ENCODE peak calls at places on chromosomes 16 and 17, in five cellular contexts. One of them, this sample, is unnamed.

GRCh38 chr16:2766430-2767139 is 10.5 kb downstream of the ELOB start:
- DNase-seq in brain microvascular endothelial cell: no peak
- DNase-seq in sigmoid colon: no peak
- DNase-seq in neural progenitor cell: no peak
- DNase-seq in fibroblast of lung: no peak
- DNase-seq in this sample: no peak

GRCh38 chr16:8892101-8892575 is 10.0 kb downstream of the LITAFD start:
- DNase-seq in fibroblast of lung: no peak
- DNase-seq in brain microvascular endothelial cell: no peak
- DNase-seq in neural progenitor cell: no peak
- DNase-seq in sigmoid colon: peak; percentile 57
- DNase-seq in this sample: no peak

GRCh38 chr17:82536220-82537201 is 17.0 kb downstream of the FOXK2 start:
- DNase-seq in fibroblast of lung: peak; percentile 82
- DNase-seq in sigmoid colon: peak; percentile 77
- DNase-seq in brain microvascular endothelial cell: peak; percentile 67
- DNase-seq in neural progenitor cell: no peak
- DNase-seq in this sample: peak; percentile 47

GRCh38 chr16:46949216-46949892 is 24.1 kb downstream of the DNAJA2 start:
- DNase-seq in sigmoid colon: no peak
- DNase-seq in brain microvascular endothelial cell: no peak
- DNase-seq in neural progenitor cell: no peak
- DNase-seq in fibroblast of lung: no peak
- DNase-seq in this sample: no peak

GRCh38 chr16:46884513-46885293 is 541 bp downstream of the GPT2 start:
- DNase-seq in fibroblast of lung: no peak
- DNase-seq in neural progenitor cell: peak; percentile 59
- DNase-seq in brain microvascular endothelial cell: no peak
- DNase-seq in sigmoid colon: no peak
- DNase-seq in this sample: no peak

GRCh38 chr16:57141822-57142631 is 43.8 kb downstream of the PSME3IP1 start:
- DNase-seq in neural progenitor cell: no peak
- DNase-seq in brain microvascular endothelial cell: no peak
- DNase-seq in fibroblast of lung: no peak
- DNase-seq in sigmoid colon: peak; percentile 56
- DNase-seq in this sample: no peak

GRCh38 chr16:69397821-69398521 is 12.2 kb upstream of the TERF2 start:
- DNase-seq in sigmoid colon: no peak
- DNase-seq in neural progenitor cell: peak; percentile 76
- DNase-seq in fibroblast of lung: peak; percentile 82
- DNase-seq in brain microvascular endothelial cell: peak; percentile 74
- DNase-seq in this sample: no peak

GRCh38 chr17:29593546-29594440 is 861 bp downstream of the ANKRD13B start:
- DNase-seq in neural progenitor cell: peak; percentile 89
- DNase-seq in fibroblast of lung: peak; percentile 23
- DNase-seq in brain microvascular endothelial cell: no peak
- DNase-seq in sigmoid colon: peak; percentile 68
- DNase-seq in this sample: no peak

GRCh38 chr16:711548-712320 is 3.2 kb upstream of the METRN start:
- DNase-seq in neural progenitor cell: peak; percentile 91
- DNase-seq in fibroblast of lung: peak; percentile 53
- DNase-seq in sigmoid colon: peak; percentile 87
- DNase-seq in brain microvascular endothelial cell: peak; percentile 46
- DNase-seq in this sample: no peak

GRCh38 chr17:38898812-38899348 is 26.5 kb upstream of the LASP1NB start:
- DNase-seq in neural progenitor cell: no peak
- DNase-seq in brain microvascular endothelial cell: no peak
- DNase-seq in sigmoid colon: no peak
- DNase-seq in fibroblast of lung: no peak
- DNase-seq in this sample: peak; percentile 60

GRCh38 chr16:85461814-85462404 is 151.2 kb upstream of the GSE1 start:
- DNase-seq in neural progenitor cell: peak; percentile 90
- DNase-seq in fibroblast of lung: peak; percentile 45
- DNase-seq in brain microvascular endothelial cell: no peak
- DNase-seq in sigmoid colon: peak; percentile 82
- DNase-seq in this sample: no peak

GRCh38 chr17:17264430-17264829 is 16.6 kb downstream of the COPS3 start:
- DNase-seq in neural progenitor cell: no peak
- DNase-seq in fibroblast of lung: no peak
- DNase-seq in brain microvascular endothelial cell: no peak
- DNase-seq in sigmoid colon: no peak
- DNase-seq in this sample: no peak

GRCh38 chr16:82793550-82794244 is 166.9 kb downstream of the CDH13 start:
- DNase-seq in brain microvascular endothelial cell: no peak
- DNase-seq in neural progenitor cell: peak; percentile 11
- DNase-seq in sigmoid colon: peak; percentile 71
- DNase-seq in fibroblast of lung: no peak
- DNase-seq in this sample: no peak

GRCh38 chr16:52090080-52090479 is 456.9 kb downstream of the TOX3 start:
- DNase-seq in brain microvascular endothelial cell: peak; percentile 6
- DNase-seq in sigmoid colon: no peak
- DNase-seq in neural progenitor cell: no peak
- DNase-seq in fibroblast of lung: no peak
- DNase-seq in this sample: no peak

GRCh38 chr17:31427684-31428083 is 36.2 kb downstream of the RAB11FIP4 start:
- DNase-seq in fibroblast of lung: no peak
- DNase-seq in brain microvascular endothelial cell: no peak
- DNase-seq in sigmoid colon: no peak
- DNase-seq in neural progenitor cell: no peak
- DNase-seq in this sample: no peak

GRCh38 chr17:43309505-43310329 is 75.9 kb upstream of the RNU2-1 start:
- DNase-seq in neural progenitor cell: no peak
- DNase-seq in brain microvascular endothelial cell: no peak
- DNase-seq in fibroblast of lung: no peak
- DNase-seq in sigmoid colon: peak; percentile 51
- DNase-seq in this sample: no peak

GRCh38 chr17:14204546-14204945 is 32.1 kb downstream of the CDRT15 start:
- DNase-seq in sigmoid colon: no peak
- DNase-seq in neural progenitor cell: no peak
- DNase-seq in fibroblast of lung: no peak
- DNase-seq in brain microvascular endothelial cell: no peak
- DNase-seq in this sample: no peak

GRCh38 chr17:34709108-34709779 is 129.9 kb downstream of the TMEM132E start:
- DNase-seq in sigmoid colon: no peak
- DNase-seq in brain microvascular endothelial cell: no peak
- DNase-seq in fibroblast of lung: no peak
- DNase-seq in neural progenitor cell: no peak
- DNase-seq in this sample: no peak

GRCh38 chr17:73429440-73430164 is 117.8 kb upstream of the CDC42EP4 start:
- DNase-seq in neural progenitor cell: peak; percentile 92
- DNase-seq in brain microvascular endothelial cell: peak; percentile 69
- DNase-seq in sigmoid colon: peak; percentile 92
- DNase-seq in fibroblast of lung: peak; percentile 70
- DNase-seq in this sample: peak; percentile 17

GRCh38 chr17:8476741-8477140 is 41.1 kb downstream of the NDEL1 start:
- DNase-seq in brain microvascular endothelial cell: no peak
- DNase-seq in neural progenitor cell: no peak
- DNase-seq in sigmoid colon: no peak
- DNase-seq in fibroblast of lung: no peak
- DNase-seq in this sample: no peak

GRCh38 chr17:66373944-66374817 is 71.8 kb downstream of the PRKCA start:
- DNase-seq in neural progenitor cell: peak; percentile 56
- DNase-seq in brain microvascular endothelial cell: no peak
- DNase-seq in fibroblast of lung: peak; percentile 19
- DNase-seq in sigmoid colon: no peak
- DNase-seq in this sample: no peak

GRCh38 chr17:64410750-64411490 is 20.3 kb upstream of the PECAM1 start:
- DNase-seq in sigmoid colon: peak; percentile 45
- DNase-seq in fibroblast of lung: no peak
- DNase-seq in neural progenitor cell: peak; percentile 15
- DNase-seq in brain microvascular endothelial cell: no peak
- DNase-seq in this sample: no peak

GRCh38 chr16:70746040-70746707 is 54.8 kb downstream of the VAC14 start:
- DNase-seq in neural progenitor cell: no peak
- DNase-seq in brain microvascular endothelial cell: peak; percentile 73
- DNase-seq in sigmoid colon: peak; percentile 94
- DNase-seq in fibroblast of lung: peak; percentile 85
- DNase-seq in this sample: peak; percentile 65

GRCh38 chr17:1035546-1036170 is 38.7 kb downstream of the TIMM22 start:
- DNase-seq in neural progenitor cell: no peak
- DNase-seq in sigmoid colon: no peak
- DNase-seq in brain microvascular endothelial cell: no peak
- DNase-seq in fibroblast of lung: no peak
- DNase-seq in this sample: no peak

GRCh38 chr17:73510981-73511442 is 133.2 kb downstream of the SDK2 start:
- DNase-seq in neural progenitor cell: no peak
- DNase-seq in brain microvascular endothelial cell: no peak
- DNase-seq in sigmoid colon: no peak
- DNase-seq in fibroblast of lung: no peak
- DNase-seq in this sample: no peak

GRCh38 chr16:22356930-22357634 is 17.3 kb downstream of the CDR2 start:
- DNase-seq in neural progenitor cell: no peak
- DNase-seq in sigmoid colon: no peak
- DNase-seq in fibroblast of lung: no peak
- DNase-seq in brain microvascular endothelial cell: peak; percentile 51
- DNase-seq in this sample: no peak

GRCh38 chr17:10754109-10754508 is 24.3 kb upstream of the TMEM220 start:
- DNase-seq in neural progenitor cell: peak; percentile 76
- DNase-seq in brain microvascular endothelial cell: peak; percentile 6
- DNase-seq in fibroblast of lung: peak; percentile 16
- DNase-seq in sigmoid colon: no peak
- DNase-seq in this sample: no peak

GRCh38 chr17:81422776-81423697 is 27.8 kb downstream of the BAHCC1 start:
- DNase-seq in brain microvascular endothelial cell: peak; percentile 92
- DNase-seq in sigmoid colon: peak; percentile 92
- DNase-seq in neural progenitor cell: peak; percentile 66
- DNase-seq in fibroblast of lung: peak; percentile 91
- DNase-seq in this sample: peak; percentile 93

GRCh38 chr16:71311553-71312158 is 22.5 kb upstream of the CMTR2 start:
- DNase-seq in fibroblast of lung: peak; percentile 6
- DNase-seq in sigmoid colon: no peak
- DNase-seq in brain microvascular endothelial cell: no peak
- DNase-seq in neural progenitor cell: peak; percentile 87
- DNase-seq in this sample: no peak

GRCh38 chr17:38705803-38706624 is 941 bp downstream of the MLLT6 start:
- DNase-seq in sigmoid colon: peak; percentile 87
- DNase-seq in fibroblast of lung: no peak
- DNase-seq in neural progenitor cell: peak; percentile 62
- DNase-seq in brain microvascular endothelial cell: no peak
- DNase-seq in this sample: no peak

GRCh38 chr17:27323538-27324212 is 29.8 kb downstream of the WSB1 start:
- DNase-seq in fibroblast of lung: peak; percentile 86
- DNase-seq in brain microvascular endothelial cell: peak; percentile 17
- DNase-seq in sigmoid colon: peak; percentile 86
- DNase-seq in neural progenitor cell: no peak
- DNase-seq in this sample: peak; percentile 23

DNA sequence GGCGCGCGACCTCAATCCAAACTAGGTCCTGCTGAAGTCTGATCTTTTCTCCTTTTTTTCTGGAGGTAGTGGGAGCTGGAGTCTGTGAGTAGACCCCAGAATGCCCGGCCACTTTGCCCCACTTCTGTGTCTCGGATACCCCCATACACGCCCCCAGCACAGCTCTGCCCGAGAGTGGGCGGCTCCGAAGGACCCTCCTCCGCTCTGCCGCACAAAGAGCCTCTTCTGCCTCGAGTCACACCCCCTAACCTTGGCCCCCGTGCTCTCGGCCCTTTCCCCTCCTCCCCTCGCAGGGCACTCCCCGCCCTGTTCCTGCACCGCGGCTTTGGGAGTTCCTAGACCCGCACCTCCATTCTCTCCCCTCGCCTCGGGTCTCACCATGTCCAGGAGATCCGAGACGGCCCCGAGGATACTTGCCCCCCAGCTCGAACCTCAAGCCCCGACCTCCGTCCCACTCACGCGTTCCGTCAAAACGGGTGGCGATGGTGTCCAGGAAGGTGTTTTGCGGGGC is 476 bp downstream of the KCNH4 start:
- DNase-seq in brain microvascular endothelial cell: no peak
- DNase-seq in fibroblast of lung: no peak
- DNase-seq in neural progenitor cell: peak; percentile 47
- DNase-seq in sigmoid colon: no peak
- DNase-seq in this sample: no peak
- H3K4me3 ChIP-seq in brain microvascular endothelial cell: no peak overlapping the region
- H3K4me3 ChIP-seq in fibroblast of lung: no peak overlapping the region
- H3K4me3 ChIP-seq in neural progenitor cell: peak overlapping the region; percentile 33
- H3K4me3 ChIP-seq in sigmoid colon: no peak overlapping the region
- H3K4me3 ChIP-seq in this sample: peak overlapping the region; percentile 34

GRCh38 chr17:59620518-59621259 is 994 bp downstream of the CLTC start:
- DNase-seq in fibroblast of lung: no peak
- DNase-seq in sigmoid colon: peak; percentile 73
- DNase-seq in neural progenitor cell: peak; percentile 40
- DNase-seq in brain microvascular endothelial cell: no peak
- DNase-seq in this sample: no peak

GRCh38 chr17:59623151-59623550 is 3.5 kb downstream of the CLTC start:
- DNase-seq in brain microvascular endothelial cell: no peak
- DNase-seq in fibroblast of lung: no peak
- DNase-seq in neural progenitor cell: peak; percentile 8
- DNase-seq in sigmoid colon: no peak
- DNase-seq in this sample: no peak

GRCh38 chr17:59619313-59620063 is at the start of gene CLTC:
- DNase-seq in neural progenitor cell: peak; percentile 96
- DNase-seq in brain microvascular endothelial cell: peak; percentile 89
- DNase-seq in fibroblast of lung: peak; percentile 99
- DNase-seq in sigmoid colon: peak; percentile 97
- DNase-seq in this sample: peak; percentile 95

GRCh38 chr17:59620064-59620359 is 317 bp downstream of the CLTC start:
- DNase-seq in fibroblast of lung: no peak
- DNase-seq in neural progenitor cell: no peak
- DNase-seq in sigmoid colon: no peak
- DNase-seq in brain microvascular endothelial cell: no peak
- DNase-seq in this sample: no peak

GRCh38 chr17:59621771-59622170 is 2.1 kb downstream of the CLTC start:
- DNase-seq in neural progenitor cell: no peak
- DNase-seq in fibroblast of lung: no peak
- DNase-seq in brain microvascular endothelial cell: no peak
- DNase-seq in sigmoid colon: no peak
- DNase-seq in this sample: no peak
- H3K4me3 ChIP-seq in neural progenitor cell: peak overlapping the region; percentile 91
- H3K4me3 ChIP-seq in fibroblast of lung: peak overlapping the region; percentile 89
- H3K4me3 ChIP-seq in brain microvascular endothelial cell: peak overlapping the region; percentile 90
- H3K4me3 ChIP-seq in sigmoid colon: no peak overlapping the region
- H3K4me3 ChIP-seq in this sample: peak overlapping the region; percentile 99

GRCh38 chr17:76033139-76033538 is 6.0 kb upstream of the EVPL start:
- DNase-seq in fibroblast of lung: no peak
- DNase-seq in sigmoid colon: no peak
- DNase-seq in neural progenitor cell: no peak
- DNase-seq in brain microvascular endothelial cell: no peak
- DNase-seq in this sample: no peak
- H3K4me3 ChIP-seq in fibroblast of lung: no peak overlapping the region
- H3K4me3 ChIP-seq in sigmoid colon: no peak overlapping the region
- H3K4me3 ChIP-seq in neural progenitor cell: no peak overlapping the region
- H3K4me3 ChIP-seq in brain microvascular endothelial cell: no peak overlapping the region
- H3K4me3 ChIP-seq in this sample: no peak overlapping the region

GRCh38 chr16:88854306-88855111 is 2.2 kb downstream of the GALNS start:
- DNase-seq in neural progenitor cell: no peak
- DNase-seq in fibroblast of lung: no peak
- DNase-seq in sigmoid colon: no peak
- DNase-seq in brain microvascular endothelial cell: no peak
- DNase-seq in this sample: no peak

GRCh38 chr16:88855176-88855575 is 1.6 kb downstream of the GALNS start:
- DNase-seq in brain microvascular endothelial cell: no peak
- DNase-seq in neural progenitor cell: no peak
- DNase-seq in fibroblast of lung: no peak
- DNase-seq in sigmoid colon: no peak
- DNase-seq in this sample: no peak

GRCh38 chr16:88856828-88857727 is at the start of the genes GALNS and TRAPPC2L:
- DNase-seq in brain microvascular endothelial cell: peak; percentile 94
- DNase-seq in fibroblast of lung: peak; percentile 95
- DNase-seq in neural progenitor cell: peak; percentile 100
- DNase-seq in sigmoid colon: peak; percentile 99
- DNase-seq in this sample: peak; percentile 72

GRCh38 chr16:88856122-88856827 is 472 bp downstream of the GALNS start:
- DNase-seq in neural progenitor cell: peak; percentile 60
- DNase-seq in brain microvascular endothelial cell: no peak
- DNase-seq in fibroblast of lung: no peak
- DNase-seq in sigmoid colon: peak; percentile 75
- DNase-seq in this sample: no peak

GRCh38 chr16:88855736-88856121 is 1.0 kb downstream of the GALNS start:
- DNase-seq in neural progenitor cell: no peak
- DNase-seq in fibroblast of lung: no peak
- DNase-seq in sigmoid colon: no peak
- DNase-seq in brain microvascular endothelial cell: no peak
- DNase-seq in this sample: no peak
- H3K4me3 ChIP-seq in neural progenitor cell: peak overlapping the region; percentile 93
- H3K4me3 ChIP-seq in fibroblast of lung: peak overlapping the region; percentile 59
- H3K4me3 ChIP-seq in sigmoid colon: no peak overlapping the region
- H3K4me3 ChIP-seq in brain microvascular endothelial cell: peak overlapping the region; percentile 66
- H3K4me3 ChIP-seq in this sample: peak overlapping the region; percentile 96